ENCODE peak calls at places on chromosomes 16 and 17, in nine cellular contexts. G is HCT116, Y is fibroblast of pulmonary artery, S is IMR-90, Q is tibial nerve, Z is H1, M is brain microvascular endothelial cell, H is lung, J is PC-3. P is an unnamed sample.

GRCh38 chr16:23008041-23008440 is 141.2 kb downstream of the USP31 start:
- DNase-seq in G (no peak), Y (no peak), S (no peak), Q (no peak), Z (no peak), M (no peak), H (no peak), J (no peak), P (no peak)

GRCh38 chr17:81968850-81969812 is 8.1 kb upstream of the NOTUM start:
- DNase-seq in G (no peak), Y (no peak), S (no peak), Q (no peak), Z (no peak), M (no peak), H (no peak), J (no peak), P (no peak)

GRCh38 chr17:37742114-37742761 is 2.6 kb downstream of the HNF1B start:
- DNase-seq in G (no peak), Y (no peak), S (peak; percentile 20), Q (no peak), Z (no peak), M (no peak), H (no peak), J (peak; percentile 16), P (no peak)

GRCh38 chr17:76191891-76192290 is 48.4 kb downstream of the RNF157 start:
- DNase-seq in G (no peak), Y (no peak), S (no peak), Q (no peak), Z (no peak), M (no peak), H (no peak), J (no peak), P (peak; percentile 78)

GRCh38 chr17:38451840-38452529 is 23.7 kb downstream of the ARHGAP23 start:
- DNase-seq in G (no peak), Y (peak; percentile 96), S (peak; percentile 94), Q (no peak), Z (peak; percentile 88), M (peak; percentile 77), H (no peak), J (no peak), P (no peak)

GRCh38 chr16:67968440-67969285 is at the start of gene SLC12A4:
- DNase-seq in G (peak; percentile 19), Y (peak; percentile 69), S (peak; percentile 65), Q (peak; percentile 65), Z (no peak), M (peak; percentile 39), H (peak; percentile 82), J (peak; percentile 76), P (peak; percentile 55)

GRCh38 chr16:29994613-29995329 is 646 bp downstream of the HIRIP3 start:
- DNase-seq in G (no peak), Y (peak; percentile 36), S (peak; percentile 66), Q (peak; percentile 39), Z (no peak), M (peak; percentile 30), H (peak; percentile 84), J (peak; percentile 73), P (no peak)

GRCh38 chr17:61352771-61353170 is 46.9 kb upstream of the TBX2 start:
- DNase-seq in G (no peak), Y (no peak), S (no peak), Q (no peak), Z (no peak), M (no peak), H (no peak), J (no peak), P (no peak)

GRCh38 chr17:66302761-66303626 is 581 bp downstream of the PRKCA start:
- DNase-seq in G (no peak), Y (peak; percentile 61), S (peak; percentile 42), Q (peak; percentile 39), Z (no peak), M (peak; percentile 12), H (peak; percentile 51), J (peak; percentile 71), P (no peak)

GRCh38 chr16:67415872-67416793 is at the start of gene ZDHHC1:
- DNase-seq in G (no peak), Y (peak; percentile 66), S (peak; percentile 61), Q (no peak), Z (no peak), M (peak; percentile 35), H (peak; percentile 61), J (peak; percentile 61), P (no peak)

GRCh38 chr16:78742501-78743283 is 643.2 kb downstream of the WWOX start:
- DNase-seq in G (no peak), Y (peak; percentile 7), S (peak; percentile 27), Q (no peak), Z (no peak), M (peak; percentile 47), H (no peak), J (no peak), P (peak; percentile 58)

GRCh38 chr17:41917192-41917591 is 1.6 kb downstream of the ACLY start:
- DNase-seq in G (no peak), Y (peak; percentile 64), S (peak; percentile 59), Q (peak; percentile 28), Z (no peak), M (peak; percentile 19), H (no peak), J (peak; percentile 12), P (no peak)

GRCh38 chr16:69917739-69918138 is 33.4 kb upstream of the CLEC18A start:
- DNase-seq in G (no peak), Y (peak; percentile 98), S (peak; percentile 99), Q (peak; percentile 77), Z (peak; percentile 46), M (peak; percentile 95), H (no peak), J (peak; percentile 91), P (no peak)

GRCh38 chr17:81901167-81902022 is 643 bp upstream of the NPB start:
- DNase-seq in G (no peak), Y (no peak), S (no peak), Q (no peak), Z (no peak), M (no peak), H (no peak), J (no peak), P (no peak)

GRCh38 chr17:48012151-48012520 is 25.5 kb downstream of the COPZ2 start:
- DNase-seq in G (no peak), Y (no peak), S (no peak), Q (no peak), Z (no peak), M (no peak), H (no peak), J (peak; percentile 33), P (no peak)

GRCh38 chr16:80837421-80838263 is 33.2 kb upstream of the CDYL2 start:
- DNase-seq in G (no peak), Y (no peak), S (no peak), Q (no peak), Z (no peak), M (no peak), H (no peak), J (peak; percentile 90), P (no peak)

DNA sequence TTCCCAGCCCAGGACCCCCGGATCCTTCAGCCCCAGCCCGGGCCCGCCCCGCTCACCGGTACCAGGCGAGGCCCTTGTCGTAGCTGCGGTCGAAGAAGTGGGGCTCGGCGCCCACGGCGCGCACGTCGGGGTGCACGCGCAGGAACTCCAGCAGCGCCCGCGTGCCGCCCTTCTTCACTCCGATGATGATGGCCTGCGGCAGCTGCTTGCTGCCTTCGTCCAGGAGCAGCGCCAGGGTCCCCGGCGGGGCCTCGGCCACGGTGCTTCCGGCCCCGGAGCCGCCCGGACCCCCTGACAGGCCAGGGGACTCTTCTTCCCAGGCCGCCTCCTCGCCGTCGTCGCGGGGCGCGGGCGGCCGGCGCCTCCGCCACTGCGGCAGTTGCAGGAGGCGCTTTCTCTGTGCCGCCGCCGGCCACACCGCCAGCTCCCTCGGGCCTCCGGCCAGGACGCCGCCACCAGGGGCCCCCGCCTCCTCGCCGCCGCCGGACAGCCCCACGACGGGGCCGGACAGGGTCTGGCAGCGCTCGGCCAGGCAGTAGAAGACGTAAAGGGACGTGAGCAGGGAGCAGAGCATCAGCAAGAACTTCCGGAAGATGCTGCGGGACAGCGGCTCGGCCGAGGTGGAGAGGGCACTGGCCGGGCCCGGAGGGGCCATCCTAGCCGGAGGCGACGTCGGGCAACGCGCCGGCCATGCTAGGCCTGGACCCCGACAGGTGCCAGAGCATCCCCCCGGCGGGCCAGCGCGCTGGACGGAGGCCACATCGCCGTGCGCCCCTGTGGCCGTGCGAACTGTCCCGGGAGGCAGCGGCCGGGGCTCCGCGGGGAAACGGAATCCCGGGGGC is 1.0 kb downstream of the HS3ST3A1 start:
- DNase-seq in G (no peak), Y (no peak), S (peak; percentile 25), Q (no peak), Z (no peak), M (no peak), H (no peak), J (no peak), P (no peak)
- H3K4me3 ChIP-seq in G (no peak overlapping the region), Y (peak overlapping the region; percentile 67), S (peak overlapping the region; percentile 93), Q (peak overlapping the region; percentile 28), Z (peak overlapping the region; percentile 53), M (peak overlapping the region; percentile 90), H (no peak overlapping the region), J (peak overlapping the region; percentile 71), P (no peak overlapping the region)

GRCh38 chr16:50666658-50667496 is 14.2 kb downstream of the SNX20 start:
- DNase-seq in G (no peak), Y (no peak), S (no peak), Q (no peak), Z (no peak), M (no peak), H (no peak), J (no peak), P (peak; percentile 57)
- TF ChIP-seq CTCF in G (no peak), Y (no peak), S (no peak), Q (no peak), Z (peak; percentile 28), M (no peak), H (no peak), J (no peak), P (no peak)

DNA sequence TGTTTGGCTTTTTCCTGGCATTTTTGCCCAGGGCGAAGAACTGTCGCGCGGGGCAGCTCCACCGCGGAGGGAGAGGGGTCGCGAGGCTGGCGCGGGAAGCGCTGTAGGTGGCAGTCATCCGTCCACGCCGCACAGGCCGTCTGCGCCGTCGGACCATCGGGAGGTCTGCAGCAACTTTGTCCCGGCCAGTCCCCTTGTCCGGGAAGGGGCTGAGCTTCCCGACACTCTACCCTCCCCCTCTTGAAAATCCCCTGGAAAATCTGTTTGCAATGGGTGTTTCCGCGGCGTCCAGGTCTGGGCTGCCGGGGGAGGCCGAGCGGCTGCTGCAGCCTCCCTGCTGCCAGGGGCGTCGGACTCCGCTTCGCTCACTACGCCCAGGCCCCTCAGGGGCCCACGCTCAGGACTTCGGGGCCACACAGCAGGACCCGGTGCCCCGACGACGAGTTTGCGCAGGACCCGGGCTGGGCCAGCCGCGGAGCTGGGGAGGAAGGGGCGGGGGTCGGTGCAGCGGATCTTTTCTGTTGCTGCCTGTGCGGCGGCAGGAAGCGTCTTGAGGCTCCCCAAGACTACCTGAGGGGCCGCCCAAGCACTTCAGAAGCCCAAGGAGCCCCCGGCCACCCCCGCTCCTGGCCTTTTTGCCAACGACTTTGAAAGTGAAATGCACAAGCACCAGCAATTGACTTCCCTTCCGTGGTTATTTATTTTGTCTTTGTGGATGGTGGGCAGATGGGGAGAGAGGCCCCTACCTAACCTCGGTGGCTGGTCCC is 2.3 kb upstream of the CBX4 start:
- DNase-seq in G (no peak), Y (no peak), S (no peak), Q (no peak), Z (no peak), M (no peak), H (no peak), J (no peak), P (no peak)
- H3K4me3 ChIP-seq in G (no peak overlapping the region), Y (no peak overlapping the region), S (no peak overlapping the region), Q (no peak overlapping the region), Z (no peak overlapping the region), M (no peak overlapping the region), H (no peak overlapping the region), J (no peak overlapping the region), P (no peak overlapping the region)

DNA sequence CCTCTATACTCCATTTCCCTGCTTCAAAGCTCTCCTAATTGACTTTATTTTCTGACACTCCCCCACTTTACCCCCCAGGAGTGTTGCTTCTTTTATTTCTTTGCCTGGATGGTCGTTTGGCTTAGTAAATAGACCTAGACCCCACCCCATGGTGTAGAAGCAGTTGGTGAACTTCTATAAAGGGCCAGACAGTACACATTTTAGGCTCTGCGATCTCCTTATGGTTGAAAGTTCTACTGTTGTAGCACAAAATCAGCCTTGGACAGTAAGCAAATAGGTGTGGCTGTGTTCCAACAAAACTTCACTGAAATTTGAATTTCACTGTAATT is 31.9 kb downstream of the ZNF287 start:
- DNase-seq in G (no peak), Y (no peak), S (no peak), Q (no peak), Z (no peak), M (no peak), H (no peak), J (no peak), P (no peak)
- TF ChIP-seq CTCF in G (no peak), Y (no peak), S (no peak), Q (no peak), Z (no peak), M (no peak), H (no peak), J (no peak), P (no peak)